ENCODE peak calls at places on chromosomes 3 and 15, in four cellular contexts. L, M, N and C are unnamed samples.

GRCh38 chr3:101303836-101304235 is 16.5 kb downstream of the IMPG2 start:
- DNase-seq in L (no peak), M (no peak), N (no peak), C (no peak)

GRCh38 chr15:99712415-99712814 is 20.8 kb downstream of the LYSMD4 start:
- DNase-seq in L (no peak), M (no peak), N (no peak), C (peak; percentile 37)

GRCh38 chr3:130692455-130692854 is 54.2 kb downstream of the PIK3R4 start:
- DNase-seq in L (no peak), M (no peak), N (peak; percentile 71), C (no peak)

GRCh38 chr3:126464494-126464893 is 11.2 kb downstream of the ZXDC start:
- DNase-seq in L (no peak), M (no peak), N (no peak), C (no peak)

GRCh38 chr3:85005947-85006346 is 47.2 kb downstream of the CADM2 start:
- DNase-seq in L (no peak), M (no peak), N (no peak), C (no peak)

GRCh38 chr3:76943671-76944070 is 96.2 kb upstream of the ROBO2 start:
- DNase-seq in L (no peak), M (no peak), N (no peak), C (no peak)

GRCh38 chr15:22873204-22873701 is 34.8 kb downstream of the NIPA2 start:
- DNase-seq in L (no peak), M (no peak), N (peak; percentile 77), C (no peak)

GRCh38 chr3:6262035-6262434 is 598.9 kb upstream of the GRM7 start:
- DNase-seq in L (no peak), M (no peak), N (no peak), C (no peak)

GRCh38 chr3:58434990-58435389 is 1.4 kb upstream of the PDHB start:
- DNase-seq in L (no peak), M (no peak), N (peak; percentile 66), C (no peak)

GRCh38 chr3:155870945-155871745 is 695 bp downstream of the GMPS start:
- DNase-seq in L (peak; percentile 24), M (peak; percentile 72), N (peak; percentile 65), C (peak; percentile 74)

GRCh38 chr3:29697989-29698388 is 417.1 kb downstream of the RBMS3 start:
- DNase-seq in L (no peak), M (no peak), N (peak; percentile 42), C (no peak)

GRCh38 chr3:17111556-17111955 is 226.8 kb downstream of the PLCL2 start:
- DNase-seq in L (no peak), M (no peak), N (peak; percentile 57), C (no peak)

GRCh38 chr3:197466586-197467399 is 89.0 kb downstream of the BDH1 start:
- DNase-seq in L (no peak), M (no peak), N (peak; percentile 76), C (no peak)

GRCh38 chr3:110454066-110454465 is 617.5 kb upstream of the NECTIN3 start:
- DNase-seq in L (no peak), M (no peak), N (no peak), C (no peak)

GRCh38 chr15:52796742-52797515 is 6.8 kb upstream of the ONECUT1 start:
- DNase-seq in L (no peak), M (no peak), N (no peak), C (no peak)

GRCh38 chr3:36957862-36958686 is 13.2 kb upstream of the TRANK1 start:
- DNase-seq in L (no peak), M (no peak), N (peak; percentile 84), C (no peak)

GRCh38 chr3:183253364-183253960 is 409 bp downstream of the B3GNT5 start:
- DNase-seq in L (no peak), M (peak; percentile 57), N (peak; percentile 56), C (peak; percentile 58)

GRCh38 chr3:45984331-45985312 is 11.0 kb downstream of the FYCO1 start:
- DNase-seq in L (no peak), M (no peak), N (no peak), C (no peak)

GRCh38 chr15:41871175-41871905 is 22.5 kb downstream of the SPTBN5 start:
- DNase-seq in L (no peak), M (no peak), N (no peak), C (no peak)

GRCh38 chr3:186882881-186883685 is 40.6 kb downstream of the ADIPOQ start:
- DNase-seq in L (no peak), M (peak; percentile 68), N (peak; percentile 95), C (peak; percentile 70)

GRCh38 chr3:17142516-17142915 is 257.8 kb downstream of the PLCL2 start:
- DNase-seq in L (no peak), M (no peak), N (no peak), C (no peak)

GRCh38 chr3:30181546-30181945 is 424.9 kb upstream of the TGFBR2 start:
- DNase-seq in L (no peak), M (no peak), N (no peak), C (no peak)

GRCh38 chr3:14867936-14868570 is 49.3 kb downstream of the FGD5 start:
- DNase-seq in L (no peak), M (no peak), N (no peak), C (no peak)